ENCODE peak calls at places on chromosomes 13 and 19, in nine cellular contexts. T, U, I, J, M, R, S, A and B are unnamed samples.

GRCh38 chr13:74070065-74070464 is 64.1 kb downstream of the KLF12 start:
- DNase-seq in T (no peak), U (no peak), I (no peak), J (no peak), M (peak), R (no peak), S (no peak), A (no peak), B (no peak)

GRCh38 chr19:39405930-39406655 is 554 bp upstream of the ZFP36 start:
- DNase-seq in T (no peak), U (no peak), I (no peak), J (peak), M (peak), R (no peak), S (no peak), A (no peak), B (no peak)

GRCh38 chr19:32018014-32018413 is 327.4 kb upstream of the ZNF507 start:
- DNase-seq in T (no peak), U (no peak), I (peak), J (no peak), M (no peak), R (peak), S (peak), A (no peak), B (no peak)

GRCh38 chr19:50224986-50225747 is 21.7 kb downstream of the MYH14 start:
- DNase-seq in T (no peak), U (peak), I (no peak), J (no peak), M (no peak), R (no peak), S (no peak), A (no peak), B (no peak)

GRCh38 chr13:43915451-43915850 is 35.7 kb downstream of the LACC1 start:
- DNase-seq in T (no peak), U (no peak), I (no peak), J (no peak), M (no peak), R (peak), S (no peak), A (no peak), B (no peak)

GRCh38 chr13:91346848-91347211 is 657 bp upstream of the MIR17HG start:
- DNase-seq in T (no peak), U (peak), I (no peak), J (no peak), M (peak), R (peak), S (peak), A (no peak), B (no peak)

GRCh38 chr19:13764821-13765394 is 586 bp downstream of the MRI1 start:
- DNase-seq in T (no peak), U (peak), I (no peak), J (peak), M (peak), R (no peak), S (no peak), A (peak), B (peak)

GRCh38 chr19:11538232-11539036 is at the start of gene CNN1:
- DNase-seq in T (no peak), U (no peak), I (no peak), J (no peak), M (no peak), R (peak), S (peak), A (no peak), B (no peak)

GRCh38 chr19:31332096-31332495 is 17.1 kb downstream of the TSHZ3 start:
- DNase-seq in T (no peak), U (no peak), I (no peak), J (no peak), M (no peak), R (no peak), S (no peak), A (no peak), B (no peak)

GRCh38 chr19:7730286-7731217 is 1.4 kb downstream of the CLEC4G start:
- DNase-seq in T (no peak), U (peak), I (no peak), J (no peak), M (no peak), R (no peak), S (no peak), A (no peak), B (no peak)

GRCh38 chr19:53193534-53194222 is 520 bp upstream of the ZNF665 start:
- DNase-seq in T (no peak), U (no peak), I (no peak), J (no peak), M (no peak), R (no peak), S (no peak), A (no peak), B (no peak)

GRCh38 chr13:75787249-75787940 is 151.3 kb downstream of the LMO7 start:
- DNase-seq in T (no peak), U (peak), I (no peak), J (no peak), M (no peak), R (peak), S (no peak), A (no peak), B (no peak)

GRCh38 chr13:81676008-81676407 is 1335.1 kb upstream of the SPRY2 start:
- DNase-seq in T (no peak), U (no peak), I (no peak), J (no peak), M (no peak), R (no peak), S (no peak), A (peak), B (no peak)

GRCh38 chr13:80082396-80083096 is 258.4 kb downstream of the SPRY2 start:
- DNase-seq in T (no peak), U (no peak), I (peak), J (no peak), M (no peak), R (peak), S (no peak), A (no peak), B (no peak)

GRCh38 chr13:20127563-20128458 is 33.0 kb downstream of the GJA3 start:
- DNase-seq in T (no peak), U (peak), I (peak), J (peak), M (peak), R (peak), S (peak), A (peak), B (peak)